ENCODE peak calls at places on chromosomes 3 and 15, in eight cellular contexts. G is right lobe of liver, X is left colon, I is activated T-cell treated with anti-CD3 and anti-CD28 coated beads for 24 hours, U is ovary, D is glutamatergic neuron, P is dermis microvascular lymphatic vessel endothelial cell, J is IMR-90. F is an unnamed sample.

GRCh38 chr15:79901958-79902357 is 5.1 kb upstream of the MTHFS start:
- DNase-seq in G (no peak), X (no peak), I (no peak), U (no peak), D (no peak), P (peak; percentile 35), J (no peak), F (no peak)

GRCh38 chr15:75161788-75162414 is 39.8 kb upstream of the C15orf39 start:
- DNase-seq in G (no peak), X (no peak), I (no peak), U (no peak), D (no peak), P (no peak), J (no peak), F (peak; percentile 69)

GRCh38 chr3:156483426-156483825 is 71.5 kb downstream of the SSR3 start:
- DNase-seq in G (no peak), X (no peak), I (no peak), U (no peak), D (no peak), P (no peak), J (peak; percentile 86), F (no peak)

GRCh38 chr15:36544518-36545383 is 34.7 kb upstream of the CDIN1 start:
- DNase-seq in G (no peak), X (no peak), I (no peak), U (no peak), D (no peak), P (no peak), J (no peak), F (no peak)

GRCh38 chr3:125148836-125149235 is 63.7 kb downstream of the SLC12A8 start:
- DNase-seq in G (no peak), X (no peak), I (no peak), U (no peak), D (no peak), P (no peak), J (peak; percentile 33), F (peak; percentile 46)

GRCh38 chr15:86611392-86612040 is 531.8 kb downstream of the AGBL1 start:
- DNase-seq in G (no peak), X (peak; percentile 26), I (peak; percentile 11), U (no peak), D (no peak), P (no peak), J (no peak), F (no peak)

GRCh38 chr3:14124223-14124614 is 451 bp downstream of the CHCHD4 start:
- DNase-seq in G (peak; percentile 81), X (peak; percentile 81), I (peak; percentile 67), U (peak; percentile 69), D (peak; percentile 49), P (no peak), J (no peak), F (peak; percentile 72)

GRCh38 chr3:13111173-13111873 is 38.1 kb upstream of the IQSEC1 start:
- DNase-seq in G (no peak), X (peak; percentile 37), I (no peak), U (no peak), D (no peak), P (no peak), J (no peak), F (no peak)

GRCh38 chr15:55740981-55741591 is 1.9 kb downstream of the PRTG start:
- DNase-seq in G (no peak), X (no peak), I (no peak), U (no peak), D (no peak), P (no peak), J (no peak), F (no peak)

F was measured in lung.